ENCODE peak calls at places on chromosomes 11 and 22, in seven cellular contexts. M is GM23338; N is activated CD4-positive, alpha-beta T cell treated with anti-CD3 and anti-CD28 coated beads for 36 hours; G is cardiac muscle cell; I is germinal center; A is T-cell; V is iris pigment epithelial cell. E is an unnamed sample.

GRCh38 chr11:11347583-11347982 is 5.5 kb downstream of the CSNK2A3 start:
- DNase-seq in M (no peak), N (no peak), I (no peak), G (peak), A (no peak), V (no peak), E (no peak)

GRCh38 chr11:762421-763072 is 14.7 kb downstream of the GATD1 start:
- DNase-seq in N (peak), I (peak), M (peak), A (no peak), V (peak), G (peak), E (no peak)

GRCh38 chr11:116418388-116419041 is 354.3 kb downstream of the BUD13 start:
- DNase-seq in A (no peak), N (no peak), G (no peak), I (no peak), V (no peak), M (no peak), E (no peak)

GRCh38 chr22:27754247-27754887 is 47.2 kb downstream of the MN1 start:
- DNase-seq in G (peak), I (no peak), N (no peak), M (no peak), A (no peak), V (no peak), E (no peak)

GRCh38 chr11:75346912-75347647 is 4.4 kb downstream of the ARRB1 start:
- DNase-seq in V (peak), G (peak), I (no peak), A (no peak), N (no peak), M (no peak), E (no peak)

GRCh38 chr22:43170131-43170480 is 16.8 kb downstream of the TTLL12 start:
- DNase-seq in N (no peak), A (no peak), M (no peak), I (no peak), G (no peak), V (no peak), E (no peak)

GRCh38 chr11:71936825-71937224 is 8.0 kb downstream of the RNF121 start:
- DNase-seq in N (no peak), M (no peak), V (peak), I (no peak), A (no peak), G (peak), E (no peak)

GRCh38 chr22:19974935-19975706 is 33.5 kb upstream of the TXNRD2 start:
- DNase-seq in I (no peak), M (peak), A (no peak), V (no peak), G (no peak), N (no peak), E (no peak)

GRCh38 chr11:19093976-19094375 is 23.0 kb upstream of the ZDHHC13 start:
- DNase-seq in G (no peak), A (no peak), V (peak), N (no peak), I (no peak), M (no peak), E (no peak)

GRCh38 chr11:68904458-68904847 is 762 bp downstream of the IGHMBP2 start:
- DNase-seq in A (no peak), V (no peak), I (no peak), G (peak), M (no peak), N (no peak), E (no peak)

GRCh38 chr22:27381960-27382742 is 419.4 kb downstream of the MN1 start:
- DNase-seq in N (no peak), V (no peak), M (peak), A (no peak), I (no peak), G (no peak), E (no peak)

GRCh38 chr11:17352925-17353227 is 1.3 kb downstream of the NCR3LG1 start:
- DNase-seq in I (peak), N (peak), G (peak), A (no peak), V (peak), M (peak), E (peak)

GRCh38 chr11:110199184-110199981 is 97.0 kb downstream of the RDX start:
- DNase-seq in N (no peak), M (no peak), I (no peak), A (no peak), V (peak), G (peak), E (no peak)

GRCh38 chr11:47254381-47254780 is 3.4 kb upstream of the NR1H3 start:
- DNase-seq in A (no peak), M (no peak), N (no peak), V (no peak), G (peak), I (no peak), E (no peak)

GRCh38 chr11:104164028-104164520 is at the start of gene PDGFD:
- DNase-seq in I (peak), V (peak), N (peak), G (peak), A (peak), M (peak), E (peak)

GRCh38 chr11:70187771-70188170 is 15.3 kb upstream of the FADD start:
- DNase-seq in N (no peak), V (no peak), I (no peak), G (no peak), A (no peak), M (no peak), E (no peak)

GRCh38 chr11:11163256-11163655 is 189.8 kb downstream of the CSNK2A3 start:
- DNase-seq in V (no peak), N (no peak), A (no peak), G (peak), M (peak), I (no peak), E (no peak)

GRCh38 chr11:64234840-64235379 is 526 bp downstream of the VEGFB start:
- DNase-seq in I (peak), N (peak), G (peak), A (peak), M (peak), V (no peak), E (peak)

GRCh38 chr11:114059278-114059983 is at the start of gene ZBTB16:
- DNase-seq in V (peak), M (peak), N (peak), A (peak), I (no peak), G (peak), E (no peak)

GRCh38 chr22:36358533-36359171 is 29.1 kb downstream of the MYH9 start:
- DNase-seq in M (no peak), A (no peak), V (no peak), I (no peak), G (no peak), N (no peak), E (no peak)

GRCh38 chr22:49603016-49603415 is 224.7 kb downstream of the BRD1 start:
- DNase-seq in A (no peak), V (no peak), N (no peak), M (no peak), G (no peak), I (no peak), E (no peak)

GRCh38 chr11:104001474-104001873 is 35.0 kb upstream of the DDI1 start:
- DNase-seq in M (no peak), V (peak), G (peak), N (no peak), A (no peak), I (no peak), E (no peak)

GRCh38 chr11:46710821-46711269 is 8.2 kb upstream of the F2 start:
- DNase-seq in V (peak), A (no peak), M (no peak), G (peak), I (no peak), N (no peak), E (no peak)

GRCh38 chr11:67303989-67304411 is 670 bp downstream of the SSH3 start:
- DNase-seq in N (peak), V (no peak), G (peak), A (no peak), I (no peak), M (peak), E (no peak)

GRCh38 chr11:69243496-69244200 is 50.3 kb upstream of the MYEOV start:
- DNase-seq in V (no peak), G (no peak), N (no peak), A (no peak), M (no peak), I (no peak), E (no peak)

GRCh38 chr11:69956669-69957190 is 121.4 kb upstream of the ANO1 start:
- DNase-seq in M (no peak), V (no peak), I (no peak), N (no peak), A (no peak), G (no peak), E (no peak)

GRCh38 chr11:101444851-101445250 is 139.0 kb downstream of the TRPC6 start:
- DNase-seq in I (no peak), N (no peak), V (no peak), A (no peak), G (no peak), M (no peak), E (no peak)

GRCh38 chr11:128324531-128325141 is 262.7 kb downstream of the ETS1 start:
- DNase-seq in V (no peak), M (no peak), N (peak), I (no peak), G (no peak), A (peak), E (no peak)

GRCh38 chr11:118139578-118139977 is 13.0 kb downstream of the SCN4B start:
- DNase-seq in I (no peak), N (no peak), A (no peak), M (no peak), V (peak), G (peak), E (no peak)

GRCh38 chr11:1292018-1292643 is 17.3 kb downstream of the TOLLIP start:
- DNase-seq in V (no peak), G (no peak), M (no peak), N (no peak), I (no peak), A (no peak), E (no peak)

E was measured in GM12865.